ENCODE peak calls at places on chromosomes 11 and 22, in eight cellular contexts. One of them, this sample, is unnamed.

GRCh38 chr11:15159085-15159484 is 44.4 kb downstream of the INSC start:
- DNase-seq in left ventricle myocardium inferior: no peak
- DNase-seq in hepatic stellate cell: peak
- DNase-seq in left kidney: peak
- DNase-seq in fibroblast of the aortic adventitia: peak
- DNase-seq in MG63: no peak
- DNase-seq in A673: peak
- DNase-seq in COR-L47: no peak
- DNase-seq in this sample: no peak

GRCh38 chr11:14641801-14642200 is 1.8 kb upstream of the PDE3B start:
- DNase-seq in left ventricle myocardium inferior: no peak
- DNase-seq in hepatic stellate cell: no peak
- DNase-seq in left kidney: no peak
- DNase-seq in fibroblast of the aortic adventitia: no peak
- DNase-seq in MG63: no peak
- DNase-seq in A673: no peak
- DNase-seq in COR-L47: no peak
- DNase-seq in this sample: no peak

GRCh38 chr11:126407101-126407521 is 51.6 kb downstream of the ST3GAL4 start:
- DNase-seq in left ventricle myocardium inferior: no peak
- DNase-seq in hepatic stellate cell: no peak
- DNase-seq in left kidney: no peak
- DNase-seq in fibroblast of the aortic adventitia: no peak
- DNase-seq in MG63: no peak
- DNase-seq in A673: no peak
- DNase-seq in COR-L47: no peak
- DNase-seq in this sample: no peak

GRCh38 chr11:47992959-47993820 is 12.8 kb downstream of the PTPRJ start:
- DNase-seq in left ventricle myocardium inferior: no peak
- DNase-seq in hepatic stellate cell: peak
- DNase-seq in left kidney: no peak
- DNase-seq in fibroblast of the aortic adventitia: peak
- DNase-seq in MG63: peak
- DNase-seq in A673: no peak
- DNase-seq in COR-L47: no peak
- DNase-seq in this sample: peak

GRCh38 chr11:34904421-34904950 is 11.7 kb downstream of the APIP start:
- DNase-seq in left ventricle myocardium inferior: no peak
- DNase-seq in hepatic stellate cell: no peak
- DNase-seq in left kidney: no peak
- DNase-seq in fibroblast of the aortic adventitia: no peak
- DNase-seq in MG63: no peak
- DNase-seq in A673: peak
- DNase-seq in COR-L47: no peak
- DNase-seq in this sample: no peak

GRCh38 chr11:82995754-82996398 is 75.8 kb downstream of the RAB30 start:
- DNase-seq in left ventricle myocardium inferior: no peak
- DNase-seq in hepatic stellate cell: peak
- DNase-seq in left kidney: peak
- DNase-seq in fibroblast of the aortic adventitia: peak
- DNase-seq in MG63: no peak
- DNase-seq in A673: no peak
- DNase-seq in COR-L47: no peak
- DNase-seq in this sample: no peak

GRCh38 chr11:81870066-81870412 is 863.6 kb downstream of the FAM181B start:
- DNase-seq in left ventricle myocardium inferior: no peak
- DNase-seq in hepatic stellate cell: no peak
- DNase-seq in left kidney: no peak
- DNase-seq in fibroblast of the aortic adventitia: no peak
- DNase-seq in MG63: no peak
- DNase-seq in A673: no peak
- DNase-seq in COR-L47: no peak
- DNase-seq in this sample: no peak

GRCh38 chr11:36672815-36673450 is 74.9 kb upstream of the RAG2 start:
- DNase-seq in left ventricle myocardium inferior: no peak
- DNase-seq in hepatic stellate cell: no peak
- DNase-seq in left kidney: peak
- DNase-seq in fibroblast of the aortic adventitia: peak
- DNase-seq in MG63: no peak
- DNase-seq in A673: peak
- DNase-seq in COR-L47: peak
- DNase-seq in this sample: peak

GRCh38 chr11:72216638-72217037 is at the start of gene FOLR2:
- DNase-seq in left ventricle myocardium inferior: no peak
- DNase-seq in hepatic stellate cell: no peak
- DNase-seq in left kidney: no peak
- DNase-seq in fibroblast of the aortic adventitia: no peak
- DNase-seq in MG63: no peak
- DNase-seq in A673: no peak
- DNase-seq in COR-L47: no peak
- DNase-seq in this sample: no peak

GRCh38 chr11:2770556-2771301 is 70.9 kb upstream of the KCNQ1OT1 start:
- DNase-seq in left ventricle myocardium inferior: no peak
- DNase-seq in hepatic stellate cell: no peak
- DNase-seq in left kidney: no peak
- DNase-seq in fibroblast of the aortic adventitia: no peak
- DNase-seq in MG63: no peak
- DNase-seq in A673: no peak
- DNase-seq in COR-L47: no peak
- DNase-seq in this sample: peak

GRCh38 chr11:15969701-15970329 is 386.5 kb downstream of the SOX6 start:
- DNase-seq in left ventricle myocardium inferior: no peak
- DNase-seq in hepatic stellate cell: no peak
- DNase-seq in left kidney: no peak
- DNase-seq in fibroblast of the aortic adventitia: peak
- DNase-seq in MG63: peak
- DNase-seq in A673: no peak
- DNase-seq in COR-L47: no peak
- DNase-seq in this sample: peak

GRCh38 chr11:100396281-100396680 is 290.8 kb upstream of the ARHGAP42 start:
- DNase-seq in left ventricle myocardium inferior: no peak
- DNase-seq in hepatic stellate cell: no peak
- DNase-seq in left kidney: peak
- DNase-seq in fibroblast of the aortic adventitia: no peak
- DNase-seq in MG63: no peak
- DNase-seq in A673: peak
- DNase-seq in COR-L47: no peak
- DNase-seq in this sample: no peak

GRCh38 chr22:26553056-26553752 is 36.7 kb downstream of the TPST2 start:
- DNase-seq in left ventricle myocardium inferior: no peak
- DNase-seq in hepatic stellate cell: peak
- DNase-seq in left kidney: no peak
- DNase-seq in fibroblast of the aortic adventitia: peak
- DNase-seq in MG63: peak
- DNase-seq in A673: peak
- DNase-seq in COR-L47: no peak
- DNase-seq in this sample: no peak

GRCh38 chr11:100593321-100593720 is 93.8 kb upstream of the ARHGAP42 start:
- DNase-seq in left ventricle myocardium inferior: no peak
- DNase-seq in hepatic stellate cell: no peak
- DNase-seq in left kidney: no peak
- DNase-seq in fibroblast of the aortic adventitia: no peak
- DNase-seq in MG63: no peak
- DNase-seq in A673: no peak
- DNase-seq in COR-L47: no peak
- DNase-seq in this sample: no peak

GRCh38 chr22:19808873-19809478 is 45.7 kb downstream of the GNB1L start:
- DNase-seq in left ventricle myocardium inferior: peak
- DNase-seq in hepatic stellate cell: no peak
- DNase-seq in left kidney: no peak
- DNase-seq in fibroblast of the aortic adventitia: no peak
- DNase-seq in MG63: no peak
- DNase-seq in A673: no peak
- DNase-seq in COR-L47: no peak
- DNase-seq in this sample: no peak

GRCh38 chr11:104650234-104650633 is 248.0 kb downstream of the CASP12 start:
- DNase-seq in left ventricle myocardium inferior: no peak
- DNase-seq in hepatic stellate cell: no peak
- DNase-seq in left kidney: peak
- DNase-seq in fibroblast of the aortic adventitia: no peak
- DNase-seq in MG63: no peak
- DNase-seq in A673: peak
- DNase-seq in COR-L47: peak
- DNase-seq in this sample: peak

GRCh38 chr11:27052668-27053067 is 12.1 kb downstream of the BBOX1 start:
- DNase-seq in left ventricle myocardium inferior: no peak
- DNase-seq in hepatic stellate cell: no peak
- DNase-seq in left kidney: no peak
- DNase-seq in fibroblast of the aortic adventitia: no peak
- DNase-seq in MG63: no peak
- DNase-seq in A673: no peak
- DNase-seq in COR-L47: no peak
- DNase-seq in this sample: no peak

GRCh38 chr11:114607753-114608459 is 12.3 kb upstream of the NXPE4 start:
- DNase-seq in left ventricle myocardium inferior: no peak
- DNase-seq in hepatic stellate cell: no peak
- DNase-seq in left kidney: no peak
- DNase-seq in fibroblast of the aortic adventitia: no peak
- DNase-seq in MG63: no peak
- DNase-seq in A673: no peak
- DNase-seq in COR-L47: no peak
- DNase-seq in this sample: no peak

GRCh38 chr11:26974068-26974790 is 19.7 kb upstream of the FIBIN start:
- DNase-seq in left ventricle myocardium inferior: no peak
- DNase-seq in hepatic stellate cell: no peak
- DNase-seq in left kidney: no peak
- DNase-seq in fibroblast of the aortic adventitia: peak
- DNase-seq in MG63: peak
- DNase-seq in A673: no peak
- DNase-seq in COR-L47: no peak
- DNase-seq in this sample: no peak

GRCh38 chr11:29159552-29160465 is 857.0 kb downstream of the KCNA4 start:
- DNase-seq in left ventricle myocardium inferior: no peak
- DNase-seq in hepatic stellate cell: peak
- DNase-seq in left kidney: peak
- DNase-seq in fibroblast of the aortic adventitia: peak
- DNase-seq in MG63: peak
- DNase-seq in A673: peak
- DNase-seq in COR-L47: peak
- DNase-seq in this sample: peak

GRCh38 chr11:12066056-12066798 is 44.2 kb upstream of the MICAL2 start:
- DNase-seq in left ventricle myocardium inferior: no peak
- DNase-seq in hepatic stellate cell: peak
- DNase-seq in left kidney: no peak
- DNase-seq in fibroblast of the aortic adventitia: peak
- DNase-seq in MG63: peak
- DNase-seq in A673: no peak
- DNase-seq in COR-L47: no peak
- DNase-seq in this sample: peak

GRCh38 chr11:108596701-108597100 is 3.1 kb upstream of the EXPH5 start:
- DNase-seq in left ventricle myocardium inferior: no peak
- DNase-seq in hepatic stellate cell: no peak
- DNase-seq in left kidney: no peak
- DNase-seq in fibroblast of the aortic adventitia: no peak
- DNase-seq in MG63: no peak
- DNase-seq in A673: no peak
- DNase-seq in COR-L47: no peak
- DNase-seq in this sample: no peak

GRCh38 chr22:39306456-39307361 is 12.7 kb downstream of the RPL3 start:
- DNase-seq in left ventricle myocardium inferior: no peak
- DNase-seq in hepatic stellate cell: no peak
- DNase-seq in left kidney: peak
- DNase-seq in fibroblast of the aortic adventitia: no peak
- DNase-seq in MG63: peak
- DNase-seq in A673: peak
- DNase-seq in COR-L47: peak
- DNase-seq in this sample: peak

GRCh38 chr11:92048415-92048814 is 176.2 kb upstream of the FAT3 start:
- DNase-seq in left ventricle myocardium inferior: no peak
- DNase-seq in hepatic stellate cell: no peak
- DNase-seq in left kidney: peak
- DNase-seq in fibroblast of the aortic adventitia: no peak
- DNase-seq in MG63: peak
- DNase-seq in A673: peak
- DNase-seq in COR-L47: no peak
- DNase-seq in this sample: no peak

GRCh38 chr11:19769820-19770219 is 57.2 kb downstream of the NAV2 start:
- DNase-seq in left ventricle myocardium inferior: no peak
- DNase-seq in hepatic stellate cell: peak
- DNase-seq in left kidney: no peak
- DNase-seq in fibroblast of the aortic adventitia: peak
- DNase-seq in MG63: peak
- DNase-seq in A673: no peak
- DNase-seq in COR-L47: no peak
- DNase-seq in this sample: no peak

GRCh38 chr11:75286826-75287465 is 46.4 kb downstream of the TPBGL start:
- DNase-seq in left ventricle myocardium inferior: no peak
- DNase-seq in hepatic stellate cell: no peak
- DNase-seq in left kidney: no peak
- DNase-seq in fibroblast of the aortic adventitia: peak
- DNase-seq in MG63: no peak
- DNase-seq in A673: no peak
- DNase-seq in COR-L47: no peak
- DNase-seq in this sample: no peak

GRCh38 chr11:704799-705645 is 1.0 kb upstream of the EPS8L2 start:
- DNase-seq in left ventricle myocardium inferior: no peak
- DNase-seq in hepatic stellate cell: no peak
- DNase-seq in left kidney: no peak
- DNase-seq in fibroblast of the aortic adventitia: no peak
- DNase-seq in MG63: no peak
- DNase-seq in A673: no peak
- DNase-seq in COR-L47: no peak
- DNase-seq in this sample: no peak

GRCh38 chr22:42553475-42554361 is at the start of gene SERHL2:
- DNase-seq in left ventricle myocardium inferior: peak
- DNase-seq in hepatic stellate cell: peak
- DNase-seq in left kidney: peak
- DNase-seq in fibroblast of the aortic adventitia: peak
- DNase-seq in MG63: peak
- DNase-seq in A673: peak
- DNase-seq in COR-L47: peak
- DNase-seq in this sample: peak

GRCh38 chr22:25448435-25449051 is 115.9 kb upstream of the GRK3 start:
- DNase-seq in left ventricle myocardium inferior: no peak
- DNase-seq in hepatic stellate cell: peak
- DNase-seq in left kidney: peak
- DNase-seq in fibroblast of the aortic adventitia: peak
- DNase-seq in MG63: no peak
- DNase-seq in A673: no peak
- DNase-seq in COR-L47: peak
- DNase-seq in this sample: peak